ENCODE peak calls at places on chromosomes 11 and 22, in ten cellular contexts. U is coronary artery; S is hypothalamus; K is psoas muscle; Y is prostate gland; A is M059J; P is activated naive CD4-positive, alpha-beta T cell treated with anti-CD3 and anti-CD28 coated beads, Interleukin-2, amount 50 U/mL, for 16 hours; V is effector CD4-positive, alpha-beta T cell; F is immature natural killer cell; Q is naive thymus-derived CD4-positive, alpha-beta T cell. C is an unnamed sample.

GRCh38 chr22:40263191-40263590 is 83.1 kb upstream of the ADSL start:
- DNase-seq in Y (no peak), U (no peak), F (no peak), S (no peak), Q (no peak), K (no peak), A (no peak), P (no peak), V (no peak), C (no peak)

GRCh38 chr11:19790831-19791552 is 78.4 kb downstream of the NAV2 start:
- DNase-seq in S (no peak), K (no peak), U (no peak), A (no peak), P (no peak), V (no peak), Y (no peak), F (no peak), Q (no peak), C (no peak)

GRCh38 chr22:38450234-38450797 is 4.7 kb downstream of the KCNJ4 start:
- DNase-seq in S (no peak), Q (no peak), A (no peak), V (no peak), U (no peak), P (no peak), K (no peak), F (no peak), Y (no peak), C (no peak)

GRCh38 chr11:9280655-9281301 is 15.6 kb upstream of the DENND5A start:
- DNase-seq in A (peak), K (no peak), Y (peak), U (no peak), V (no peak), F (peak), Q (peak), P (peak), S (no peak), C (no peak)

GRCh38 chr11:117535201-117535869 is 207.7 kb downstream of the CEP164 start:
- DNase-seq in V (no peak), Y (no peak), Q (no peak), U (no peak), A (no peak), P (no peak), S (peak), K (peak), F (no peak), C (peak)

GRCh38 chr22:39915295-39915726 is 14.4 kb downstream of the GRAP2 start:
- DNase-seq in P (no peak), U (no peak), K (no peak), Y (no peak), Q (no peak), F (no peak), S (no peak), A (no peak), V (no peak), C (no peak)

GRCh38 chr22:46125816-46126770 is 24.2 kb upstream of the PPARA start:
- DNase-seq in K (no peak), A (no peak), Q (no peak), U (no peak), P (no peak), S (no peak), V (no peak), Y (no peak), F (no peak), C (no peak)

GRCh38 chr11:117950320-117950719 is 21.1 kb upstream of the TMPRSS13 start:
- DNase-seq in Q (peak), V (peak), K (no peak), F (peak), U (no peak), P (peak), S (no peak), Y (no peak), A (peak), C (no peak)

C was measured in hippocampal formation.